ENCODE peak calls at places on chromosomes 6 and 20, in five cellular contexts. X is adipocyte, Z is endodermal cell, A is mucosa of descending colon, P is brain microvascular endothelial cell. D is an unnamed sample.

GRCh38 chr6:43972915-43973304 is 154.3 kb downstream of the MRPL14 start:
- DNase-seq in X (peak), Z (peak), A (peak), P (peak), D (peak)

GRCh38 chr6:35794536-35795452 is 2.3 kb downstream of the CLPS start:
- DNase-seq in X (no peak), Z (no peak), A (no peak), P (no peak), D (no peak)

GRCh38 chr6:79466222-79466834 is 70.9 kb downstream of the LCA5 start:
- DNase-seq in X (peak), Z (no peak), A (no peak), P (no peak), D (peak)

GRCh38 chr6:32977953-32978324 is 9.5 kb downstream of the BRD2 start:
- DNase-seq in X (peak), Z (no peak), A (no peak), P (no peak), D (no peak)

GRCh38 chr20:57092112-57092899 is 174.1 kb downstream of the BMP7 start:
- DNase-seq in X (peak), Z (peak), A (peak), P (peak), D (peak)

GRCh38 chr6:112268011-112268410 is 13.6 kb upstream of the LAMA4 start:
- DNase-seq in X (no peak), Z (no peak), A (no peak), P (no peak), D (no peak)

GRCh38 chr6:56766806-56767178 is 124.1 kb upstream of the DST start:
- DNase-seq in X (peak), Z (no peak), A (no peak), P (no peak), D (peak)

GRCh38 chr6:142834853-142835252 is 110.1 kb downstream of the HIVEP2 start:
- DNase-seq in X (no peak), Z (no peak), A (no peak), P (no peak), D (no peak)

GRCh38 chr6:26064619-26065257 is 22.5 kb upstream of the HFE start:
- DNase-seq in X (peak), Z (peak), A (no peak), P (peak), D (peak)

GRCh38 chr6:105432797-105433196 is 29.9 kb upstream of the PREP start:
- DNase-seq in X (peak), Z (no peak), A (no peak), P (peak), D (peak)

GRCh38 chr6:166542580-166542912 is 43.9 kb downstream of the RAMACL start:
- DNase-seq in X (no peak), Z (peak), A (peak), P (no peak), D (no peak)

GRCh38 chr6:141354191-141354950 is 778.4 kb upstream of the GJE1 start:
- DNase-seq in X (peak), Z (no peak), A (no peak), P (no peak), D (peak)

GRCh38 chr6:131951576-131952230 is 531 bp upstream of the CCN2 start:
- DNase-seq in X (peak), Z (no peak), A (no peak), P (no peak), D (no peak)

GRCh38 chr6:76684881-76685280 is 612.4 kb upstream of the IMPG1 start:
- DNase-seq in X (no peak), Z (peak), A (no peak), P (peak), D (no peak)

GRCh38 chr20:21389368-21389767 is 8.0 kb downstream of the NKX2-4 start:
- DNase-seq in X (peak), Z (no peak), A (no peak), P (no peak), D (no peak)

GRCh38 chr6:8113260-8113659 is 10.9 kb upstream of the EEF1E1 start:
- DNase-seq in X (peak), Z (no peak), A (no peak), P (no peak), D (peak)

GRCh38 chr6:106569444-106569843 is 59.9 kb downstream of the RTN4IP1 start:
- DNase-seq in X (no peak), Z (no peak), A (no peak), P (no peak), D (no peak)

GRCh38 chr20:719816-720215 is 44.2 kb upstream of the SCRT2 start:
- DNase-seq in X (no peak), Z (no peak), A (no peak), P (no peak), D (no peak)

GRCh38 chr6:52016918-52017748 is 70.3 kb downstream of the PKHD1 start:
- DNase-seq in X (no peak), Z (peak), A (no peak), P (no peak), D (no peak)

GRCh38 chr6:971981-972640 is 279.2 kb upstream of the EXOC2 start:
- DNase-seq in X (peak), Z (no peak), A (no peak), P (no peak), D (no peak)

GRCh38 chr6:42301986-42302385 is 84.3 kb upstream of the MRPS10 start:
- DNase-seq in X (no peak), Z (peak), A (no peak), P (no peak), D (no peak)

GRCh38 chr20:53869466-53870258 is 200.7 kb downstream of the BCAS1 start:
- DNase-seq in X (peak), Z (peak), A (peak), P (peak), D (peak)

GRCh38 chr20:20827992-20828597 is 115.7 kb upstream of the RALGAPA2 start:
- DNase-seq in X (no peak), Z (no peak), A (no peak), P (no peak), D (no peak)

GRCh38 chr20:663315-664090 is 10.5 kb upstream of the SRXN1 start:
- DNase-seq in X (no peak), Z (peak), A (peak), P (no peak), D (no peak)

GRCh38 chr6:157374889-157375443 is 6.0 kb upstream of the ZDHHC14 start:
- DNase-seq in X (no peak), Z (no peak), A (no peak), P (no peak), D (no peak)

GRCh38 chr20:669573-669972 is 6.0 kb downstream of the SCRT2 start:
- DNase-seq in X (no peak), Z (no peak), A (no peak), P (no peak), D (no peak)

GRCh38 chr6:137968901-137969300 is 101.8 kb downstream of the TNFAIP3 start:
- DNase-seq in X (peak), Z (no peak), A (no peak), P (no peak), D (peak)

GRCh38 chr6:164151161-164151728 is 736.7 kb downstream of the QKI start:
- DNase-seq in X (no peak), Z (no peak), A (no peak), P (no peak), D (no peak)

GRCh38 chr6:106141441-106142237 is 55.5 kb downstream of the PRDM1 start:
- DNase-seq in X (no peak), Z (no peak), A (no peak), P (no peak), D (no peak)

GRCh38 chr6:2951723-2952122 is 19.6 kb downstream of the SERPINB6 start:
- DNase-seq in X (no peak), Z (peak), A (no peak), P (no peak), D (no peak)

GRCh38 chr6:119215885-119216590 is 133.5 kb downstream of the MAN1A1 start:
- DNase-seq in X (no peak), Z (no peak), A (no peak), P (no peak), D (no peak)

GRCh38 chr20:12882832-12883506 is 125.8 kb upstream of the SPTLC3 start:
- DNase-seq in X (peak), Z (no peak), A (no peak), P (peak), D (peak)

GRCh38 chr20:58021481-58021880 is 207.0 kb downstream of the ANKRD60 start:
- DNase-seq in X (peak), Z (peak), A (no peak), P (no peak), D (no peak)

GRCh38 chr6:21780601-21781000 is 187.1 kb downstream of the SOX4 start:
- DNase-seq in X (no peak), Z (no peak), A (no peak), P (no peak), D (no peak)

GRCh38 chr20:24616258-24617079 is 147.0 kb downstream of the SYNDIG1 start:
- DNase-seq in X (no peak), Z (no peak), A (no peak), P (no peak), D (no peak)

GRCh38 chr6:112144145-112144926 is 56.9 kb downstream of the FAM229B start:
- DNase-seq in X (peak), Z (no peak), A (no peak), P (no peak), D (no peak)

GRCh38 chr6:165081944-165082532 is 227.4 kb downstream of the C6orf118 start:
- DNase-seq in X (no peak), Z (no peak), A (no peak), P (no peak), D (no peak)

GRCh38 chr6:100296810-100297544 is 167.7 kb downstream of the SIM1 start:
- DNase-seq in X (peak), Z (no peak), A (no peak), P (peak), D (peak)

DNA sequence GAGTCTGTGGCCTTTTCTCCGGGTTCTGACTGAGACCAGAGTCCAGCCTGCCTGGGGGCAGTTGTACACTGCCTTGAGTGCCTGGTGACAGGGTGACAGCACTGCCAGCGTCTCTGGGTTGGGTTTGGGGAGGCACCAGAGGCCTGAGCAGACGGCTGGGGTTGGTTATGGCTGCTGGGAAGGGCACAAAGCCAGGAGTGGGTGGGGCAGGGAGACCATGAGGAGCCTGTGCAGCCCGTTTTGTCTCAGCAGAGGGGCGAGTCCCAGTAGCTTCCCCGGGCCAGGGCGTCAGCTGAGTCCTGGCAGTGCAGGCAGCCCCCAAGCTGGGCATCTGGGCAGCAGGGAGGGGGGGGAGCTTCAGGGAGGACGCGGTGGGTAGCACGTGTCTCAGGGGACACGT is 15.3 kb upstream of the SULF2 start:
- DNase-seq in X (no peak), Z (no peak), A (no peak), P (no peak), D (no peak)
- H3K4me3 ChIP-seq in X (no peak), Z (no peak), A (no peak), P (no peak), D (no peak)

DNA sequence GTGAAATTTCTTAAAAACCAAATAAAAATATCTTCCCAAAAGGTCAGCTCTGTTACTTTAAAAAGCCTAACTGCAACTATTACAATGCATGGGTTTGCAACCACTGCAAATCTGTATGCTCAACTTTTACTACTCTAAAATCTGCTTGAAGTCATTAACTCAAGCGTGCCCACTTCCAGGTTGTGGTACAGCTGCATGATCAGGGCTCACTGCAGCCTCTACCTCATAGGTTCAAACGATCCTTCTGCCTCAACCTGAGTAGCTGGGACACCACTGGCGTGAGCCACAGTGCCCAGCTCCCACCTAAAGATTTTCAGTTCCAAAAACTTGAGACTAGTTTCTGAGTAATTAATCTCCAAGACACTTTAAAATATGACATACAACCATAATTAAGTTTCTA is 8.2 kb downstream of the DIDO1 start:
- DNase-seq in X (no peak), Z (no peak), A (no peak), P (no peak), D (no peak)
- H3K4me3 ChIP-seq in X (no peak), Z (no peak), A (no peak), P (no peak), D (no peak)

GRCh38 chr6:27294409-27294808 is 17.7 kb downstream of the POM121L2 start:
- DNase-seq in X (no peak), Z (no peak), A (no peak), P (no peak), D (no peak)

GRCh38 chr6:27297484-27297856 is 14.6 kb downstream of the POM121L2 start:
- DNase-seq in X (no peak), Z (no peak), A (no peak), P (no peak), D (no peak)

GRCh38 chr6:27295301-27296079 is 16.6 kb downstream of the POM121L2 start:
- DNase-seq in X (peak), Z (peak), A (no peak), P (peak), D (peak)

GRCh38 chr6:27297857-27298730 is 14.0 kb downstream of the POM121L2 start:
- DNase-seq in X (peak), Z (peak), A (no peak), P (peak), D (peak)

GRCh38 chr6:27296106-27296783 is 15.8 kb downstream of the POM121L2 start:
- DNase-seq in X (peak), Z (peak), A (no peak), P (peak), D (peak)
- H3K4me3 ChIP-seq in X (peak), Z (peak), A (no peak), P (peak), D (peak)

DNA sequence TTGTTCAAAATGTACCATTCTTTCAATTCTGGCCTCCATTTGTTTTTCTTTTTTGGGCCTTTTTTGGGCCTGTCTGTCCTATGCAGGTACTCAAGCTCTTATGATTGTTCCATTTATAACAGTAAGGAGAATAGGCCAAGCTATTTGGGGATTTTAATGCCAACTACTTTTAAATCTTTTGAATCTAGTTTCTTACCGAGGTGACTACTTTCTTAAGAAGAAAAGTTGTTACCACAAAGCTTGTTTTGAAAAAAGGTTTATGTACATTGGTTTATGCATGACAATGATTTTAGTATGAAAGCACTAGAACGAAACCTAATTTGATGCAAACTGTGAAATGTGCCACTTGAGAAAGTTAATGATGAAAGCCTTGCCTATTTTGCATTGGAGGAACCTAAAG is 98.3 kb upstream of the MTHFD1L start:
- DNase-seq in X (no peak), Z (no peak), A (no peak), P (no peak), D (no peak)
- H3K4me3 ChIP-seq in X (peak), Z (no peak), A (no peak), P (no peak), D (no peak)

GRCh38 chr20:49344975-49345374 is 67.1 kb upstream of the ZNFX1 start:
- DNase-seq in X (peak), Z (no peak), A (no peak), P (peak), D (peak)

GRCh38 chr20:49344140-49344539 is 66.3 kb upstream of the ZNFX1 start:
- DNase-seq in X (no peak), Z (no peak), A (no peak), P (no peak), D (no peak)

GRCh38 chr20:49347156-49347555 is 69.3 kb upstream of the ZNFX1 start:
- DNase-seq in X (no peak), Z (no peak), A (no peak), P (no peak), D (no peak)

GRCh38 chr20:49346682-49347081 is 68.8 kb upstream of the ZNFX1 start:
- DNase-seq in X (no peak), Z (no peak), A (no peak), P (peak), D (no peak)

DNA sequence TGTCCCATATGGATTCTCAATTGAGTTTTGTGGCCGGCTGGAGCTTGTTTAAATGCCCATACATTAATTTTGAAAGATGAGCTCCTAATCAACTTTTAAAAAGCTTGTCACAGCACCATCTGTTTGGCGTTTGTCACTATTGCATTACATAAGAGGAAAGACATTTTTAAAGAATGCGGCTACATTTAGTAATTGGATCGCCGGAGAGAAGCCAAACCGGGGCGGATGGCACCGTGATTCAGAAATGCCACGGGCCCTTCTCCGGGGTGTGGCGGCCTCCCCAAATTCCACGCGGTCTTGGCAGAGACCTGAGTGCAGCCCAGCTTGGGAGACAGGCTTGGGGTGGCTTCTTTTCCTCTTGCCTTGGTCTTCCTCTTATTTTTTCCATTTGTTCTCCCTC is 67.7 kb upstream of the ZNFX1 start:
- DNase-seq in X (peak), Z (no peak), A (no peak), P (peak), D (peak)
- H3K4me3 ChIP-seq in X (peak), Z (no peak), A (no peak), P (no peak), D (no peak)

GRCh38 chr6:48397887-48398286 is 286.9 kb upstream of the PTCHD4 start:
- DNase-seq in X (no peak), Z (no peak), A (no peak), P (no peak), D (no peak)
- H3K4me3 ChIP-seq in X (no peak), Z (no peak), A (no peak), P (no peak), D (no peak)

GRCh38 chr20:5181492-5181891 is 54.7 kb downstream of the CDS2 start:
- DNase-seq in X (no peak), Z (no peak), A (no peak), P (no peak), D (no peak)
- H3K4me3 ChIP-seq in X (peak), Z (peak), A (no peak), P (no peak), D (peak)

GRCh38 chr20:37669773-37670236 is 24.0 kb upstream of the CTNNBL1 start:
- DNase-seq in X (no peak), Z (no peak), A (no peak), P (no peak), D (no peak)
- H3K4me3 ChIP-seq in X (peak), Z (no peak), A (no peak), P (no peak), D (no peak)

DNA sequence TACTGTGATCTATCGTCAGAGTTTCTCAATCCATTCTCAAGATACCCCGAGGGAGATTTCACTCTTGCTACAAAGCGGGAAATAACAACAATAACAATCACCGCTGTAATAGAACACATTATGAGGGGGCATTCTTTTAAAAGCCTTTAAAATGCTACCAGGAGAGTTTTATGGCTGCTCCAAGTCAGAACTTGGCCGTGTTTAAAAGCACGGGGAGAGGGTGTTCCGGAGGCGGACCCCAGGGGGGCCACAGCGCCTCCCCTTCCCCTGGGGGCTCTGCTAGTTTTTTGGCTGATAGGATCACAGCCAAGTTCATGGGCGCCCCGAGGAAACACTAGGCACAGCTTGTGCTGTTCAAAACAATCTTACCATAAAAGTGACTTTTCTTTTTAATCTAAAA is 617.1 kb upstream of the AGPAT4 start:
- DNase-seq in X (no peak), Z (no peak), A (no peak), P (no peak), D (no peak)
- H3K4me3 ChIP-seq in X (peak), Z (no peak), A (no peak), P (peak), D (no peak)

GRCh38 chr6:124099520-124099919 is 295.9 kb downstream of the NKAIN2 start:
- DNase-seq in X (no peak), Z (no peak), A (no peak), P (no peak), D (no peak)
- H3K4me3 ChIP-seq in X (no peak), Z (no peak), A (no peak), P (no peak), D (no peak)

D was measured in fibroblast of the aortic adventitia.